ENCODE peak calls at places on chromosomes 1 and 21, in five cellular contexts. D is H9, G is neuronal stem cell, Q is H1, O is IMR-90. M is an unnamed sample.

GRCh38 chr1:17569200-17570139 is 30.0 kb downstream of the ARHGEF10L start:
- DNase-seq in D (no peak), G (no peak), Q (no peak), O (peak; percentile 84), M (peak; percentile 66)

GRCh38 chr1:169812131-169812530 is 17.4 kb upstream of the METTL18 start:
- DNase-seq in D (no peak), G (no peak), Q (no peak), O (no peak), M (no peak)

GRCh38 chr1:225688345-225688744 is 35.4 kb upstream of the ENAH start:
- DNase-seq in D (no peak), G (no peak), Q (no peak), O (no peak), M (no peak)

GRCh38 chr1:201966171-201966570 is 10.9 kb downstream of the TIMM17A start:
- DNase-seq in D (no peak), G (no peak), Q (no peak), O (no peak), M (no peak)

GRCh38 chr1:193181985-193182384 is 4.4 kb downstream of the B3GALT2 start:
- DNase-seq in D (no peak), G (no peak), Q (no peak), O (peak; percentile 23), M (no peak)

GRCh38 chr1:150484431-150484830 is 2.8 kb upstream of the TARS2 start:
- DNase-seq in D (no peak), G (no peak), Q (no peak), O (peak; percentile 78), M (no peak)

GRCh38 chr1:218674280-218674773 is 329.2 kb downstream of the TGFB2 start:
- DNase-seq in D (peak; percentile 86), G (peak; percentile 68), Q (peak; percentile 59), O (peak; percentile 83), M (peak; percentile 61)

GRCh38 chr1:187516874-187517273 is 688.1 kb downstream of the PLA2G4A start:
- DNase-seq in D (no peak), G (no peak), Q (no peak), O (no peak), M (peak; percentile 50)

GRCh38 chr1:31674626-31675025 is 29.2 kb downstream of the COL16A1 start:
- DNase-seq in D (no peak), G (no peak), Q (no peak), O (no peak), M (peak; percentile 97)

GRCh38 chr1:220528679-220529529 is 968 bp downstream of the MARK1 start:
- DNase-seq in D (peak; percentile 48), G (peak; percentile 50), Q (peak; percentile 83), O (no peak), M (no peak)

GRCh38 chr1:59703918-59704378 is 110.8 kb upstream of the HOOK1 start:
- DNase-seq in D (no peak), G (no peak), Q (no peak), O (peak; percentile 93), M (peak; percentile 82)

GRCh38 chr1:207366022-207366421 is 44.5 kb downstream of the CD55 start:
- DNase-seq in D (no peak), G (no peak), Q (no peak), O (peak; percentile 73), M (no peak)

GRCh38 chr1:61170328-61171238 is 88.2 kb downstream of the NFIA start:
- DNase-seq in D (no peak), G (no peak), Q (no peak), O (peak; percentile 49), M (no peak)

GRCh38 chr21:45874716-45875415 is 106.7 kb upstream of the COL6A1 start:
- DNase-seq in D (no peak), G (no peak), Q (no peak), O (peak; percentile 98), M (peak; percentile 41)

GRCh38 chr1:230743874-230744273 is 3.3 kb upstream of the CAPN9 start:
- DNase-seq in D (no peak), G (no peak), Q (no peak), O (no peak), M (no peak)

GRCh38 chr1:2596530-2597333 is 10.2 kb downstream of the PRXL2B start:
- DNase-seq in D (peak; percentile 14), G (no peak), Q (no peak), O (no peak), M (no peak)

GRCh38 chr1:218886472-218886871 is 287.2 kb upstream of the LYPLAL1 start:
- DNase-seq in D (no peak), G (no peak), Q (no peak), O (peak; percentile 47), M (no peak)

GRCh38 chr1:224617410-224618361 is 1.6 kb downstream of the CNIH3 start:
- DNase-seq in D (no peak), G (no peak), Q (peak; percentile 57), O (no peak), M (no peak)

GRCh38 chr1:25836695-25837094 is 16.9 kb downstream of the MTFR1L start:
- DNase-seq in D (no peak), G (no peak), Q (no peak), O (no peak), M (no peak)

GRCh38 chr1:57826535-57826934 is 402.7 kb upstream of the DAB1 start:
- DNase-seq in D (no peak), G (no peak), Q (no peak), O (no peak), M (no peak)

GRCh38 chr1:1150100-1150499 is 23.6 kb upstream of the TTLL10 start:
- DNase-seq in D (no peak), G (no peak), Q (no peak), O (no peak), M (no peak)

GRCh38 chr1:186050360-186050759 is 316.2 kb downstream of the HMCN1 start:
- DNase-seq in D (no peak), G (no peak), Q (no peak), O (peak; percentile 43), M (no peak)

DNA sequence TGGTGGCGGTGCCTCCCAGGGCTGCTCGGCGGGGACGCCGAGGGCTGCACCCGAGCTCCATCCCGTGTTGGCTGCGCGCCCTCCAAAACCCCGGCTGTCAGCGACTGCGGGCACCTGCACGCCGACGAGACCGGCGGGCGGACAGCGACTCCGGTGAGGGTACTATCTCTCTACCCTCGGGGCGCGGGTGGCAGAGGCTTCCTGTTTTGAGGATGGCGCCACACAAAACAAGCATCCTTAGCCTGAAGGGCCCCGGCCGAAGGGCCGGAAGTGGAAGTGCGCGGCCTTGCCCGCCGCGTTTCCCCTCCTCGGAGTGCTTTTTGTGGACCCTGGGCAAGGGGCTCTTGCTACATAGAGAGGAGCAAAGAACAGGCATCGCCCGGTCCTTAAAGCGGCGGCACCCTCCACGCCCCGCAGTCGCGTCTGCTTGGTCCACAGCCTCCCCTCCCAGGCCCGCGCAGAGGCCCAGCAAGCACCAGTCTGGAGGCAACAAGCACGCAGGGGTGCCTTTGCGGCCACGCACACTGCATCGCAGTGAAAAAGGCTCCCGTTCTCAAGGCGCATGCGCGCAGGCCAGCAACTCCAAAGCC is 560 bp upstream of the COQ8A start:
- DNase-seq in D (no peak), G (no peak), Q (no peak), O (no peak), M (peak; percentile 84)
- H2BK120ac ChIP-seq in D (no peak overlapping the region), G (no peak overlapping the region), Q (peak overlapping the region; percentile 51), O (peak overlapping the region; percentile 65), M (peak overlapping the region; percentile 92)

DNA sequence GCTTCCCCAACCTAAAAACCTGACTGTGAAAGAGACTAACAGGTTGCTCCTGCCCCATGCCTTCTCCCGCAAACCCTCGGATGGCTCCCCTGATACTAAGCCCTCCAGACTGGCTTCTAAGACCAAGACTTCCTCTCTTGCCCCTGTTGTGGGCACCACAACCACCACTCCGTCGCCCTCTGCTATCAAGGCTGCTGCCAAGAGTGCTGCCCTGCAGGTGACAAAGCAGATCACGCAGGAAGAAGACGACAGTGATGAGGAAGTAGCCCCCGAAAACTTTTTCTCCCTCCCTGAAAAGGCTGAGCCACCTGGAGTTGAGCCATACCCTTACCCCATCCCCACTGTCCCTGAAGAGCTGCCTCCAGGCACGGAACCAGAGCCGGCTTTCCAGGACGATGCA is 19.3 kb downstream of the PRCC start:
- DNase-seq in D (no peak), G (no peak), Q (no peak), O (no peak), M (no peak)
- H4K91ac ChIP-seq in D (no peak overlapping the region), G (no peak overlapping the region), Q (no peak overlapping the region), O (no peak overlapping the region), M (no peak overlapping the region)

DNA sequence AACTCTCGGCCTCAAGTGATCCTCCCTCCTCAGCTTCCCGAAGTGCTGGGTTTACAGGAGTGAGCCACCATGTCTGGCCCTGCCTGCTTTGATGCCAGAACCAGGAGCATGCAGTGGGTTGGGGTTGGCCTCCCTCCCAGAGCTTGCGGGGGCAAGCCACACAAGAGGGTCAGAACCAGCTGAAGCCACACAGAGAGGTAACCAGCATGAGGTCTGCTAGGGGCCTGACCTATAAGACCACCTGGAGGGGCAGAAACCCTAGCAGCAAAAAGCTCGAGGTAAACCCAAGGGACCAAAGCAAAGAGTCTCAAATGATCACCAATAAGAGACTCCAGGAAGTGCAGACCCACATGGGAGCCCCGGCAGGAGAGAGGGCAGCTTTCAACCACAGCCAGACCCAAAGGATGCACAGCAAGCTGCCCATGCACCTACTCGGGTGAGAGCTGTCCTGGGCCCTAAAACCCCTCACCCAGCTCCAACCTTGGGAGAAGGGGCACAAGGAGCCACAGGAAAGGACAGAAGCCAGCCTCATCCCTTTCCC is 81.2 kb downstream of the TOMM20 start:
- DNase-seq in D (no peak), G (no peak), Q (no peak), O (no peak), M (no peak)
- H2BK120ac ChIP-seq in D (no peak overlapping the region), G (peak overlapping the region; percentile 16), Q (no peak overlapping the region), O (peak overlapping the region; percentile 91), M (no peak overlapping the region)

GRCh38 chr1:204335533-204335932 is 24.2 kb downstream of the PLEKHA6 start:
- DNase-seq in D (no peak), G (no peak), Q (no peak), O (no peak), M (no peak)

GRCh38 chr1:204336642-204337041 is 23.1 kb downstream of the PLEKHA6 start:
- DNase-seq in D (peak; percentile 60), G (no peak), Q (no peak), O (no peak), M (no peak)

GRCh38 chr1:204337047-204337446 is 22.7 kb downstream of the PLEKHA6 start:
- DNase-seq in D (no peak), G (no peak), Q (no peak), O (no peak), M (no peak)

GRCh38 chr1:204334455-204334854 is 25.3 kb downstream of the PLEKHA6 start:
- DNase-seq in D (no peak), G (no peak), Q (no peak), O (no peak), M (no peak)

GRCh38 chr1:204335085-204335484 is 24.6 kb downstream of the PLEKHA6 start:
- DNase-seq in D (no peak), G (no peak), Q (no peak), O (no peak), M (no peak)
- H4K91ac ChIP-seq in D (no peak overlapping the region), G (no peak overlapping the region), Q (no peak overlapping the region), O (peak overlapping the region; percentile 15), M (no peak overlapping the region)

GRCh38 chr1:236636017-236636416 is 31.7 kb upstream of the HEATR1 start:
- DNase-seq in D (no peak), G (no peak), Q (no peak), O (no peak), M (no peak)
- H2BK120ac ChIP-seq in D (no peak overlapping the region), G (no peak overlapping the region), Q (no peak overlapping the region), O (no peak overlapping the region), M (no peak overlapping the region)

GRCh38 chr1:198178615-198179014 is 21.8 kb downstream of the NEK7 start:
- DNase-seq in D (no peak), G (no peak), Q (no peak), O (no peak), M (no peak)
- H4K91ac ChIP-seq in D (no peak overlapping the region), G (no peak overlapping the region), Q (no peak overlapping the region), O (no peak overlapping the region), M (no peak overlapping the region)